ENCODE peak calls at places on chromosomes 12 and 14, in ten cellular contexts. W is T-helper 9 cell; B is left colon; L is AG09319; Z is ACHN; R is activated CD4-positive, alpha-beta T cell treated with anti-CD3 and anti-CD28 coated beads, Interleukin-2, amount 50 U/mL, for 24 hours; H is stimulated activated CD4-positive, alpha-beta T cell treated with anti-CD3 and anti-CD28 coated beads, Interleukin-4, amount 100 ng/mL, for 1 hour; Q is astrocyte of the hippocampus; D is activated CD8-positive, alpha-beta memory T cell treated with anti-CD3 and anti-CD28 coated beads for 24 hours; K is esophagus squamous epithelium. C is an unnamed sample.

GRCh38 chr12:49961993-49962764 is 507 bp downstream of the AQP5 start:
- DNase-seq in W (no peak), B (no peak), L (no peak), Z (no peak), R (no peak), H (no peak), Q (no peak), D (no peak), K (no peak), C (no peak)

GRCh38 chr12:62862259-62862881 is 72.6 kb downstream of the PPM1H start:
- DNase-seq in W (no peak), B (no peak), L (no peak), Z (peak), R (no peak), H (no peak), Q (no peak), D (no peak), K (no peak), C (no peak)

GRCh38 chr14:71749613-71750238 is 182.5 kb upstream of the RGS6 start:
- DNase-seq in W (no peak), B (no peak), L (no peak), Z (no peak), R (no peak), H (no peak), Q (peak), D (peak), K (no peak), C (no peak)

GRCh38 chr12:107415066-107415465 is 270.5 kb upstream of the PWP1 start:
- DNase-seq in W (no peak), B (no peak), L (no peak), Z (peak), R (no peak), H (no peak), Q (peak), D (no peak), K (no peak), C (peak)

GRCh38 chr12:119320678-119321077 is 13.9 kb upstream of the CCDC60 start:
- DNase-seq in W (no peak), B (no peak), L (no peak), Z (no peak), R (no peak), H (no peak), Q (no peak), D (no peak), K (no peak), C (no peak)

GRCh38 chr12:52121848-52122838 is 42.6 kb downstream of the SMIM41 start:
- DNase-seq in W (peak), B (peak), L (no peak), Z (peak), R (peak), H (peak), Q (peak), D (peak), K (no peak), C (peak)

GRCh38 chr12:113092478-113093408 is 36.2 kb downstream of the DTX1 start:
- DNase-seq in W (no peak), B (peak), L (no peak), Z (no peak), R (no peak), H (no peak), Q (no peak), D (no peak), K (no peak), C (no peak)

GRCh38 chr12:78457951-78458350 is 406.6 kb upstream of the SYT1 start:
- DNase-seq in W (no peak), B (no peak), L (no peak), Z (no peak), R (no peak), H (no peak), Q (peak), D (no peak), K (no peak), C (peak)

GRCh38 chr12:47360771-47361388 is 281.1 kb upstream of the AMIGO2 start:
- DNase-seq in W (peak), B (no peak), L (no peak), Z (no peak), R (peak), H (no peak), Q (no peak), D (no peak), K (no peak), C (no peak)

GRCh38 chr14:101571004-101571403 is 9.7 kb downstream of the DIO3 start:
- DNase-seq in W (no peak), B (no peak), L (no peak), Z (no peak), R (no peak), H (no peak), Q (no peak), D (no peak), K (no peak), C (no peak)

GRCh38 chr14:92317511-92317910 is 5.5 kb upstream of the SLC24A4 start:
- DNase-seq in W (no peak), B (no peak), L (no peak), Z (peak), R (no peak), H (no peak), Q (no peak), D (no peak), K (no peak), C (no peak)

GRCh38 chr12:6426882-6427671 is 17.7 kb upstream of the CD27 start:
- DNase-seq in W (peak), B (peak), L (no peak), Z (no peak), R (peak), H (peak), Q (no peak), D (peak), K (no peak), C (no peak)

GRCh38 chr12:22631863-22632463 is 7.0 kb downstream of the ETNK1 start:
- DNase-seq in W (no peak), B (no peak), L (no peak), Z (peak), R (no peak), H (no peak), Q (no peak), D (no peak), K (no peak), C (no peak)